ENCODE peak calls at places on chromosomes 13 and 19, in eight cellular contexts. M is fibroblast of the aortic adventitia; H is stimulated activated CD4-positive, alpha-beta T cell treated with anti-CD3 and anti-CD28 coated beads, Interleukin-1b, Interleukin-23, amount 100 ng/mL, for 1 hour; J is activated naive CD4-positive, alpha-beta T cell treated with anti-CD3 and anti-CD28 coated beads, Interleukin-2, amount 10 ng/mL, durations not matched to agents 7 days and 5 days; O is IMR-90; B is SK-MEL-5; Z is ascending aorta; C is smooth muscle cell of the brain vasculature. I is an unnamed sample.

GRCh38 chr19:1860133-1860775 is 3.1 kb downstream of the KLF16 start:
- DNase-seq in B (no peak), M (peak; percentile 81), H (no peak), O (peak; percentile 81), J (peak; percentile 65), C (no peak), Z (no peak), I (no peak)

GRCh38 chr19:45667620-45668341 is at the start of gene GIPR:
- DNase-seq in J (peak; percentile 79), O (peak; percentile 38), M (no peak), C (no peak), B (peak; percentile 20), H (no peak), Z (no peak), I (peak; percentile 63)

GRCh38 chr19:55016017-55016416 is 22.0 kb downstream of the GP6 start:
- DNase-seq in Z (no peak), J (no peak), M (no peak), O (no peak), H (no peak), C (no peak), B (no peak), I (no peak)

GRCh38 chr19:3080281-3080680 is 13.9 kb upstream of the GNA11 start:
- DNase-seq in B (peak; percentile 32), Z (no peak), O (peak; percentile 63), C (peak; percentile 37), H (no peak), J (no peak), M (peak; percentile 44), I (no peak)

GRCh38 chr19:53517114-53517741 is 20.7 kb upstream of the ZNF331 start:
- DNase-seq in Z (no peak), B (no peak), H (no peak), J (no peak), O (no peak), M (no peak), C (no peak), I (no peak)

GRCh38 chr13:34671136-34671535 is 270.9 kb upstream of the NBEA start:
- DNase-seq in M (no peak), O (no peak), H (no peak), J (no peak), Z (no peak), C (no peak), B (no peak), I (no peak)

GRCh38 chr13:80598189-80598588 is 257.3 kb upstream of the SPRY2 start:
- DNase-seq in O (no peak), H (no peak), M (no peak), J (no peak), Z (no peak), B (no peak), C (no peak), I (no peak)

GRCh38 chr19:38134538-38135149 is 89.4 kb downstream of the DPF1 start:
- DNase-seq in Z (no peak), J (peak; percentile 52), C (no peak), M (peak; percentile 57), O (peak; percentile 37), H (no peak), B (peak; percentile 64), I (no peak)

GRCh38 chr19:29040291-29040690 is 172.7 kb downstream of the UQCRFS1 start:
- DNase-seq in Z (no peak), O (no peak), M (peak; percentile 2), H (no peak), C (no peak), J (no peak), B (no peak), I (no peak)

GRCh38 chr13:91655731-91656130 is 257.3 kb downstream of the GPC5 start:
- DNase-seq in B (peak; percentile 91), O (no peak), M (no peak), Z (no peak), J (no peak), C (no peak), H (no peak), I (no peak)

GRCh38 chr13:99998261-99998660 is 16.7 kb downstream of the ZIC2 start:
- DNase-seq in O (no peak), B (no peak), J (no peak), H (no peak), Z (no peak), M (no peak), C (no peak), I (no peak)

GRCh38 chr19:55253842-55254624 is 4.8 kb downstream of the PPP6R1 start:
- DNase-seq in B (no peak), O (no peak), H (no peak), M (no peak), Z (no peak), J (peak; percentile 79), C (no peak), I (no peak)

GRCh38 chr19:30755581-30755980 is 383.4 kb downstream of the ZNF536 start:
- DNase-seq in O (no peak), B (no peak), Z (no peak), J (no peak), H (no peak), C (no peak), M (no peak), I (peak; percentile 5)

GRCh38 chr13:21043898-21044297 is 17.5 kb downstream of the LATS2 start:
- DNase-seq in B (peak; percentile 34), O (peak; percentile 96), J (no peak), C (no peak), M (peak; percentile 97), H (no peak), Z (no peak), I (no peak)

GRCh38 chr13:104810242-104810641 is 1725.2 kb downstream of the EFNB2 start:
- DNase-seq in O (no peak), Z (no peak), J (no peak), M (no peak), B (no peak), H (no peak), C (no peak), I (no peak)

GRCh38 chr19:21109116-21109515 is 27.1 kb downstream of the ZNF714 start:
- DNase-seq in B (no peak), Z (no peak), H (no peak), C (no peak), J (no peak), O (peak; percentile 60), M (peak; percentile 5), I (no peak)

GRCh38 chr19:29704562-29705558 is 10.2 kb downstream of the C19orf12 start:
- DNase-seq in B (no peak), M (no peak), C (no peak), O (no peak), J (no peak), H (no peak), Z (no peak), I (no peak)

GRCh38 chr13:93079294-93079693 is 147.3 kb upstream of the GPC6 start:
- DNase-seq in B (peak; percentile 6), C (no peak), H (no peak), J (no peak), Z (no peak), O (peak; percentile 64), M (peak; percentile 60), I (no peak)

GRCh38 chr19:28324275-28325060 is 888.5 kb downstream of the UQCRFS1 start:
- DNase-seq in Z (no peak), H (no peak), B (peak; percentile 20), M (no peak), J (no peak), O (no peak), C (no peak), I (no peak)

GRCh38 chr19:53982611-53983010 is 8.8 kb upstream of the CACNG6 start:
- DNase-seq in Z (no peak), O (no peak), J (peak; percentile 28), H (no peak), M (peak; percentile 47), C (no peak), B (no peak), I (no peak)

GRCh38 chr13:112813552-112813951 is 123.7 kb downstream of the ATP11A start:
- DNase-seq in Z (no peak), H (no peak), B (no peak), J (no peak), C (no peak), O (no peak), M (no peak), I (no peak)

GRCh38 chr19:6343462-6343861 is 10.1 kb upstream of the ACER1 start:
- DNase-seq in C (no peak), H (no peak), M (no peak), J (no peak), B (peak; percentile 9), O (no peak), Z (no peak), I (no peak)

GRCh38 chr13:50375792-50376191 is 360.5 kb downstream of the KCNRG start:
- DNase-seq in J (no peak), M (peak; percentile 69), H (no peak), O (peak; percentile 68), C (no peak), Z (no peak), B (no peak), I (no peak)

GRCh38 chr19:41548954-41549688 is 26.8 kb upstream of the CEACAM21 start:
- DNase-seq in Z (no peak), C (no peak), H (peak; percentile 50), J (peak; percentile 90), O (no peak), B (no peak), M (no peak), I (no peak)

GRCh38 chr19:20039203-20039723 is at the start of gene ZNF682:
- DNase-seq in C (peak; percentile 80), B (peak; percentile 39), O (peak; percentile 92), M (peak; percentile 93), Z (peak; percentile 89), H (peak; percentile 85), J (peak; percentile 96), I (peak; percentile 96)

I was measured in lung.